ENCODE peak calls at places on chromosomes 2 and 18, in seven cellular contexts. I, Z, H, O, S, C and R are unnamed samples.

GRCh38 chr2:200054681-200055468 is 99.5 kb downstream of the MAIP1 start:
- DNase-seq in I (no peak), Z (no peak), H (peak; percentile 64), O (no peak), S (no peak), C (no peak), R (no peak)

GRCh38 chr18:26335139-26335933 is 109.1 kb downstream of the TAF4B start:
- DNase-seq in I (no peak), Z (no peak), H (no peak), O (no peak), S (no peak), C (no peak), R (no peak)

GRCh38 chr2:239666855-239667376 is 266.1 kb upstream of the HDAC4 start:
- DNase-seq in I (no peak), Z (no peak), H (no peak), O (no peak), S (no peak), C (no peak), R (no peak)

GRCh38 chr2:29611850-29612249 is 309.5 kb downstream of the ALK start:
- DNase-seq in I (no peak), Z (no peak), H (no peak), O (no peak), S (no peak), C (no peak), R (no peak)

GRCh38 chr2:197707316-197708213 is 2.4 kb downstream of the MARS2 start:
- DNase-seq in I (no peak), Z (no peak), H (peak; percentile 63), O (peak; percentile 45), S (no peak), C (no peak), R (peak; percentile 55)

GRCh38 chr2:234974501-234975385 is 22.9 kb downstream of the SH3BP4 start:
- DNase-seq in I (no peak), Z (no peak), H (peak; percentile 39), O (peak; percentile 85), S (no peak), C (no peak), R (no peak)

GRCh38 chr18:77557030-77557429 is 307.4 kb downstream of the GALR1 start:
- DNase-seq in I (no peak), Z (no peak), H (peak; percentile 71), O (no peak), S (no peak), C (no peak), R (no peak)

GRCh38 chr2:141440072-141440635 is 690.7 kb downstream of the LRP1B start:
- DNase-seq in I (no peak), Z (no peak), H (no peak), O (no peak), S (no peak), C (no peak), R (no peak)

GRCh38 chr2:215171151-215171550 is 32.7 kb upstream of the ABCA12 start:
- DNase-seq in I (no peak), Z (no peak), H (no peak), O (peak; percentile 23), S (no peak), C (no peak), R (peak; percentile 66)

GRCh38 chr2:9846554-9846953 is 3.3 kb downstream of the TAF1B start:
- DNase-seq in I (no peak), Z (no peak), H (no peak), O (peak; percentile 64), S (no peak), C (no peak), R (peak; percentile 41)

GRCh38 chr2:136070913-136071312 is 47.0 kb downstream of the CXCR4 start:
- DNase-seq in I (no peak), Z (no peak), H (no peak), O (no peak), S (no peak), C (no peak), R (no peak)

GRCh38 chr18:77124452-77124922 is 8.1 kb downstream of the MBP start:
- DNase-seq in I (no peak), Z (no peak), H (no peak), O (no peak), S (no peak), C (peak; percentile 65), R (no peak)

GRCh38 chr2:199471443-199472057 is 13.8 kb upstream of the SATB2 start:
- DNase-seq in I (peak; percentile 71), Z (peak; percentile 72), H (peak; percentile 93), O (no peak), S (peak; percentile 47), C (no peak), R (peak; percentile 55)

GRCh38 chr18:62596145-62597005 is 73.5 kb downstream of the ZCCHC2 start:
- DNase-seq in I (no peak), Z (no peak), H (peak; percentile 55), O (peak; percentile 10), S (no peak), C (no peak), R (no peak)

GRCh38 chr2:207926133-207927076 is 98.9 kb downstream of the PLEKHM3 start:
- DNase-seq in I (peak; percentile 58), Z (no peak), H (no peak), O (peak; percentile 66), S (peak; percentile 48), C (no peak), R (no peak)

GRCh38 chr2:199973703-199974102 is 18.3 kb downstream of the MAIP1 start:
- DNase-seq in I (no peak), Z (no peak), H (peak; percentile 48), O (peak; percentile 41), S (no peak), C (no peak), R (peak; percentile 42)

GRCh38 chr2:95342556-95343320 is 45.6 kb downstream of the KCNIP3 start:
- DNase-seq in I (no peak), Z (peak; percentile 17), H (no peak), O (no peak), S (peak; percentile 22), C (no peak), R (no peak)

GRCh38 chr18:65352183-65352582 is 398.6 kb upstream of the CDH7 start:
- DNase-seq in I (no peak), Z (no peak), H (no peak), O (no peak), S (no peak), C (no peak), R (no peak)

GRCh38 chr2:215751200-215751910 is 262.0 kb downstream of the MREG start:
- DNase-seq in I (no peak), Z (no peak), H (no peak), O (peak; percentile 98), S (no peak), C (no peak), R (peak; percentile 70)

GRCh38 chr2:222318026-222318711 is 19.4 kb upstream of the PAX3 start:
- DNase-seq in I (peak; percentile 74), Z (no peak), H (peak; percentile 92), O (peak; percentile 56), S (peak; percentile 61), C (no peak), R (peak; percentile 71)

GRCh38 chr18:54749291-54749690 is 79.0 kb upstream of the RAB27B start:
- DNase-seq in I (no peak), Z (no peak), H (peak; percentile 40), O (no peak), S (no peak), C (no peak), R (no peak)

GRCh38 chr2:240123821-240124650 is 12.1 kb downstream of the COPS9 start:
- DNase-seq in I (no peak), Z (no peak), H (no peak), O (no peak), S (peak; percentile 14), C (no peak), R (no peak)

GRCh38 chr18:70296289-70296688 is 7.4 kb downstream of the SOCS6 start:
- DNase-seq in I (peak; percentile 6), Z (no peak), H (peak; percentile 20), O (no peak), S (no peak), C (no peak), R (no peak)

GRCh38 chr18:8426401-8426800 is 182.8 kb upstream of the RAB12 start:
- DNase-seq in I (no peak), Z (no peak), H (peak; percentile 44), O (no peak), S (no peak), C (no peak), R (no peak)

GRCh38 chr2:146041291-146041868 is 1521.5 kb upstream of the ZEB2 start:
- DNase-seq in I (no peak), Z (no peak), H (peak; percentile 13), O (no peak), S (no peak), C (no peak), R (no peak)

GRCh38 chr18:34928068-34928753 is 113.0 kb upstream of the MAPRE2 start:
- DNase-seq in I (no peak), Z (no peak), H (no peak), O (no peak), S (no peak), C (no peak), R (no peak)

GRCh38 chr18:48992791-48993555 is 42.2 kb upstream of the SMAD7 start:
- DNase-seq in I (no peak), Z (no peak), H (no peak), O (no peak), S (no peak), C (no peak), R (no peak)
- TF ChIP-seq CTCF in I (no peak), Z (no peak), H (no peak), O (no peak), S (no peak), C (no peak), R (no peak)

GRCh38 chr2:241598487-241598886 is 38.5 kb downstream of the THAP4 start:
- DNase-seq in I (peak; percentile 36), Z (no peak), H (peak; percentile 24), O (no peak), S (peak; percentile 8), C (no peak), R (no peak)
- H3K27ac ChIP-seq in I (no peak overlapping the region), Z (no peak overlapping the region), H (no peak overlapping the region), O (no peak overlapping the region), S (no peak overlapping the region), C (no peak overlapping the region), R (no peak overlapping the region)

GRCh38 chr2:61816480-61817355 is 37.1 kb downstream of the FAM161A start:
- DNase-seq in I (peak; percentile 70), Z (no peak), H (no peak), O (no peak), S (no peak), C (no peak), R (no peak)
- TF ChIP-seq CTCF in I (no peak), Z (no peak), H (no peak), O (no peak), S (no peak), C (no peak), R (no peak)

GRCh38 chr2:74695663-74696062 is 41.6 kb downstream of the SEMA4F start:
- DNase-seq in I (no peak), Z (no peak), H (no peak), O (no peak), S (no peak), C (no peak), R (no peak)
- H3K27ac ChIP-seq in I (no peak overlapping the region), Z (no peak overlapping the region), H (no peak overlapping the region), O (no peak overlapping the region), S (no peak overlapping the region), C (no peak overlapping the region), R (no peak overlapping the region)

GRCh38 chr2:183359867-183360266 is 235.6 kb downstream of the NUP35 start:
- DNase-seq in I (no peak), Z (no peak), H (no peak), O (no peak), S (no peak), C (no peak), R (no peak)
- TF ChIP-seq CTCF in I (no peak), Z (no peak), H (peak; percentile 19), O (peak; percentile 42), S (no peak), C (no peak), R (no peak)